ENCODE peak calls at places on chromosome 2, in eight cellular contexts. Q is activated CD8-positive, alpha-beta memory T cell treated with anti-CD3 and anti-CD28 coated beads for 4 hours; V is neural progenitor cell; A is NCI-H2081 treated with DMSO at 0.1 percent for 48 hours; U is ACHN; E is COR-L47; P is NT2/D1; I is cardiac septum. J is an unnamed sample.

GRCh38 chr2:227509824-227510619 is 38.1 kb downstream of the AGFG1 start:
- DNase-seq in Q (no peak), V (no peak), A (no peak), U (no peak), E (no peak), P (no peak), I (no peak), J (no peak)

GRCh38 chr2:55014962-55015939 is 35.0 kb downstream of the RTN4 start:
- DNase-seq in Q (peak; percentile 13), V (peak; percentile 52), A (no peak), U (peak; percentile 95), E (peak; percentile 36), P (no peak), I (no peak), J (peak; percentile 75)

GRCh38 chr2:112077814-112078213 is 22.7 kb downstream of the TMEM87B start:
- DNase-seq in Q (no peak), V (peak; percentile 20), A (no peak), U (no peak), E (no peak), P (no peak), I (no peak), J (no peak)

GRCh38 chr2:97733341-97734035 is 20.1 kb downstream of the ZAP70 start:
- DNase-seq in Q (no peak), V (no peak), A (no peak), U (no peak), E (no peak), P (no peak), I (peak; percentile 43), J (no peak)

GRCh38 chr2:149782566-149782965 is 195.0 kb upstream of the MMADHC start:
- DNase-seq in Q (no peak), V (no peak), A (no peak), U (no peak), E (no peak), P (no peak), I (no peak), J (no peak)

GRCh38 chr2:166487082-166487654 is 6.9 kb downstream of the SCN7A start:
- DNase-seq in Q (no peak), V (no peak), A (no peak), U (no peak), E (no peak), P (no peak), I (no peak), J (no peak)

GRCh38 chr2:178770518-178770917 is 36.7 kb downstream of the TTN start:
- DNase-seq in Q (no peak), V (no peak), A (no peak), U (no peak), E (no peak), P (no peak), I (no peak), J (no peak)

GRCh38 chr2:70690846-70691245 is 77.2 kb downstream of the ADD2 start:
- DNase-seq in Q (no peak), V (no peak), A (no peak), U (no peak), E (no peak), P (no peak), I (peak; percentile 50), J (no peak)

GRCh38 chr2:170798996-170799395 is 17.7 kb upstream of the GAD1 start:
- DNase-seq in Q (no peak), V (no peak), A (no peak), U (no peak), E (no peak), P (no peak), I (no peak), J (no peak)

GRCh38 chr2:232893834-232894233 is 23.8 kb downstream of the SNORC start:
- DNase-seq in Q (no peak), V (no peak), A (no peak), U (no peak), E (no peak), P (no peak), I (peak; percentile 58), J (no peak)

GRCh38 chr2:119389615-119390306 is 23.0 kb downstream of the DBI start:
- DNase-seq in Q (no peak), V (no peak), A (no peak), U (peak; percentile 61), E (no peak), P (no peak), I (peak; percentile 64), J (no peak)

GRCh38 chr2:27977623-27978312 is 87.2 kb downstream of the BABAM2 start:
- DNase-seq in Q (no peak), V (no peak), A (no peak), U (peak; percentile 91), E (no peak), P (no peak), I (no peak), J (no peak)

GRCh38 chr2:75515584-75516368 is 45.0 kb downstream of the EVA1A start:
- DNase-seq in Q (no peak), V (no peak), A (no peak), U (no peak), E (no peak), P (no peak), I (no peak), J (no peak)

GRCh38 chr2:126797622-126798275 is 100.9 kb upstream of the TEX51 start:
- DNase-seq in Q (no peak), V (no peak), A (no peak), U (no peak), E (no peak), P (no peak), I (peak; percentile 51), J (no peak)

GRCh38 chr2:74006424-74006823 is 21.7 kb downstream of the TET3 start:
- DNase-seq in Q (no peak), V (no peak), A (no peak), U (no peak), E (no peak), P (no peak), I (no peak), J (no peak)

GRCh38 chr2:121529439-121530209 is 1.1 kb upstream of the RNU4ATAC start:
- DNase-seq in Q (no peak), V (peak; percentile 85), A (no peak), U (peak; percentile 81), E (peak; percentile 57), P (peak; percentile 71), I (peak; percentile 79), J (peak; percentile 49)

GRCh38 chr2:71767663-71768062 is 314.3 kb downstream of the DYSF start:
- DNase-seq in Q (no peak), V (no peak), A (no peak), U (no peak), E (no peak), P (no peak), I (no peak), J (no peak)

J was measured in NAMALWA.